ENCODE peak calls at places on chromosomes 16 and 17, in six cellular contexts. F is A549, O is GM12878, G is K562, N is HepG2, M is NB4. P is an unnamed sample.

GRCh38 chr16:57801098-57801855 is 1.0 kb downstream of the KIFC3 start:
- DNase-seq in G (no peak), M (peak; percentile 72), F (peak; percentile 62), N (no peak), O (no peak), P (peak; percentile 52)

GRCh38 chr17:5668557-5669138 is 84.3 kb upstream of the NLRP1 start:
- DNase-seq in F (no peak), N (no peak), O (no peak), G (no peak), M (no peak), P (no peak)

GRCh38 chr16:78321611-78322010 is 222.2 kb downstream of the WWOX start:
- DNase-seq in N (no peak), G (no peak), F (no peak), O (no peak), M (no peak), P (no peak)

GRCh38 chr17:13851889-13852288 is 217.4 kb upstream of the COX10 start:
- DNase-seq in F (no peak), M (no peak), G (no peak), O (no peak), N (no peak), P (no peak)

GRCh38 chr16:19114359-19115147 is 789 bp downstream of the ITPRIPL2 start:
- DNase-seq in F (peak; percentile 54), G (peak; percentile 23), M (no peak), O (no peak), N (no peak), P (peak; percentile 79)

GRCh38 chr17:35192708-35193107 is 1.5 kb downstream of the SLC35G3 start:
- DNase-seq in N (no peak), M (no peak), F (no peak), G (no peak), O (no peak), P (no peak)

GRCh38 chr17:60224064-60224463 is 74.3 kb downstream of the CA4 start:
- DNase-seq in F (no peak), O (no peak), N (no peak), G (no peak), M (no peak), P (peak; percentile 28)

GRCh38 chr17:68821860-68822693 is 133.1 kb downstream of the ABCA8 start:
- DNase-seq in O (no peak), N (peak; percentile 99), F (peak; percentile 77), G (no peak), M (no peak), P (peak; percentile 91)

GRCh38 chr17:53628011-53628410 is 194.7 kb upstream of the KIF2B start:
- DNase-seq in N (no peak), M (no peak), G (no peak), O (no peak), F (no peak), P (no peak)

GRCh38 chr17:48644159-48644558 is 18.0 kb upstream of the HOXB9 start:
- DNase-seq in G (no peak), M (no peak), F (no peak), N (no peak), O (no peak), P (no peak)

GRCh38 chr17:47935961-47936360 is 5.4 kb upstream of the PNPO start:
- DNase-seq in M (no peak), N (no peak), O (no peak), G (peak; percentile 72), F (peak; percentile 75), P (peak; percentile 14)

GRCh38 chr17:17313350-17313991 is 10.3 kb downstream of the NT5M start:
- DNase-seq in F (peak; percentile 85), O (no peak), N (peak; percentile 67), G (peak; percentile 31), M (peak; percentile 62), P (peak; percentile 16)

GRCh38 chr17:50353600-50354195 is 7.8 kb downstream of the XYLT2 start:
- DNase-seq in O (no peak), G (no peak), F (no peak), M (no peak), N (no peak), P (no peak)

GRCh38 chr16:84600343-84601229 is 17.3 kb downstream of the COTL1 start:
- DNase-seq in F (no peak), O (peak; percentile 91), N (no peak), M (peak; percentile 93), G (no peak), P (peak; percentile 21)

GRCh38 chr17:45147102-45147580 is 1.1 kb upstream of the HEXIM1 start:
- DNase-seq in M (peak; percentile 87), F (peak; percentile 66), O (no peak), N (no peak), G (no peak), P (peak; percentile 71)

GRCh38 chr17:17155568-17155967 is 50.6 kb downstream of the PLD6 start:
- DNase-seq in G (no peak), O (no peak), M (no peak), F (no peak), N (peak; percentile 9), P (no peak)

GRCh38 chr17:40244255-40244654 is 25.2 kb downstream of the WIPF2 start:
- DNase-seq in F (no peak), N (no peak), G (no peak), O (no peak), M (no peak), P (no peak)

GRCh38 chr16:70252355-70252988 is 732 bp upstream of the EXOSC6 start:
- DNase-seq in G (peak; percentile 51), F (peak; percentile 30), M (peak; percentile 56), N (no peak), O (no peak), P (no peak)

GRCh38 chr16:67917140-67917851 is 14.4 kb downstream of the CTRL start:
- DNase-seq in G (no peak), N (no peak), F (no peak), O (no peak), M (no peak), P (no peak)

GRCh38 chr17:2081564-2081963 is 26.7 kb downstream of the HIC1 start:
- DNase-seq in N (no peak), G (no peak), M (no peak), F (no peak), O (no peak), P (no peak)

GRCh38 chr17:59369026-59369724 is 37.7 kb downstream of the YPEL2 start:
- DNase-seq in G (no peak), O (no peak), M (no peak), F (no peak), N (no peak), P (no peak)

GRCh38 chr17:4900231-4901107 is 1.1 kb downstream of the C17orf107 start:
- DNase-seq in N (no peak), F (no peak), G (no peak), M (no peak), O (no peak), P (no peak)

GRCh38 chr16:50699345-50700159 is 6.1 kb downstream of the NOD2 start:
- DNase-seq in M (peak; percentile 81), O (no peak), G (no peak), F (no peak), N (peak; percentile 18), P (no peak)

DNA sequence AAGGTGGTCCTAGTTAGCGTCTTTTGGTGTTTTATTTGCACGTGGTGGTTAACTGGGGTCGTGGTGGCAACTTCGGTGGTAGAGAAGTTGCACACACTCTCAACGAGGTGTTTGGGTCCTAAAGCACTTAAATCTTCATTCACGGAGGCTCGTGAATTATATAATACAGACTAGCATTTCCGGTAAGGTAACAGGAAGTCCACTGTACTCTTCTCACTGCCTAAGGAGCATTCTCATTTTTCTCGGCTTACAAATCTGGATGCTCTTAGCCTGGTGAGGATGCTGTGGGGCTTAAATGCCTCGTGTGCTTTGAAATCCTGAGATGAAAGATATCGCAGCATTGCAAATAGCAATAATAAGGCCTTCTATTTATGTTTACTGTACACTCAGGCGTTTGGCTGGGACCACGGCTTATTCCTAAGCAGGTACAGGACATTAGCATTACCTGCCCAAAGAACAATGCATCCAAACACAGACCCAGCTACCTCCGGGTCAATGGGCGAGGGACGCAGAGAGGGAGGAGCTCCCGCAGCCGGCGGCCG is 974 bp downstream of the DNAJA2 start:
- DNase-seq in M (peak; percentile 63), O (no peak), N (peak; percentile 33), F (peak; percentile 56), G (no peak), P (peak; percentile 20)
- TF ChIP-seq MYC in M (no peak), O (no peak), N (no peak), F (no peak), G (no peak), P (no peak)

DNA sequence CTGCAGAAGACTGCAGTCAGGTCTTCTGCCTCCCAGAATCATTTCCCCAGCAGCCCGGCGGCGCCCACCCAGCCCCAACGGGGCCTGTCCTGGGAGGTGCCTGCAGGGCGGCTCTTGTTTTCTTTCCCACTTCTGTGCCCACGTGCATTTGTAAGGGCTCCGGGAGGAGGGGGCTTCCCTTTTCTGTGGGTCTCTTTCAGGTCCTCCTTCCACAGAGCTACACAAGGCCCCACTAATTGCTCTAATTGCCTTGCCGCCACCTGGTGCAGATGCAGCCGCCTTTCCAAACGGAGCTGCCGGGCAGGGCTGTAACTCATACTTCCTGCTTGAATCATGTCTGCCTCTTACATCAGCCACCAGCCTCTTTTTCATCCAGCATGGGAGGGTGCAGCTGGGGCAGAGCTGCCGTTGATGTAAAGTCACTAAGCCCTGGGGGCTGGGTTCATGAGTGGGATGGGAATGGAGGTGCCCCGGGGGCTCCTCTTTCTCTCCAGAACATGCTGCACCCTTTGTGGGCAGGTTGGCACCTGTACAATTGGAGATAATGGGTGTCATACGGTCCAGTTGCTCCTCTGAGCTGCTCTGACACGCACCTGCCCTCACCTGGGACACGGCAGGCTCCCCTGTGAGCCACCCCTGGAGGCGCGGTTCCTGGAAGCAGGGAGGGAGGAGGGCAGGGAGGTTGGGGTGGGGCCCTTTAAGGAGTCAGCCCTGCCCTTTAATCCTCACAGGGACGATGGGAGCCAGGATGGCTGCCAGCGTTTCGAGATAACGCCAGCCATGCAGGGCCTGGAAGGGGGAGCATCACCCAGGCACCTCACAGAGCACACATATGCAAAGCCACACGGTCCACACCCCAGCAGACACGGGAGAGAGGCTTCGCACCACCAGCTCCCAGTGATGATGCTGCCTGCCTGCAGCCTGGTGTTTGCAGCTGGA is 41.1 kb upstream of the KLHDC4 start:
- DNase-seq in O (no peak), M (peak; percentile 94), N (peak; percentile 61), F (peak; percentile 78), G (peak; percentile 40), P (peak; percentile 66)
- H3K4me3 ChIP-seq in O (peak overlapping the region; percentile 24), M (peak overlapping the region; percentile 64), N (peak overlapping the region; percentile 50), F (peak overlapping the region; percentile 31), G (no peak overlapping the region), P (no peak overlapping the region)

GRCh38 chr17:28045304-28045703 is 2.8 kb downstream of the NLK start:
- DNase-seq in M (no peak), O (no peak), F (no peak), G (no peak), N (no peak), P (no peak)
- TF ChIP-seq MYC in M (no peak), O (no peak), F (no peak), G (no peak), N (no peak), P (no peak)

GRCh38 chr17:66963521-66964082 is 905 bp upstream of the CACNG4 start:
- DNase-seq in O (no peak), F (no peak), N (no peak), G (no peak), M (no peak), P (no peak)

GRCh38 chr17:66964930-66965800 is 658 bp downstream of the CACNG4 start:
- DNase-seq in M (no peak), F (peak; percentile 81), O (no peak), G (peak; percentile 33), N (no peak), P (no peak)

GRCh38 chr17:66966529-66967418 is 2.3 kb downstream of the CACNG4 start:
- DNase-seq in G (no peak), O (no peak), F (no peak), M (no peak), N (no peak), P (no peak)

GRCh38 chr17:66965801-66966528 is 1.5 kb downstream of the CACNG4 start:
- DNase-seq in G (no peak), M (no peak), N (no peak), F (no peak), O (no peak), P (no peak)

GRCh38 chr17:66964083-66964771 is at the start of gene CACNG4:
- DNase-seq in G (peak; percentile 45), F (no peak), M (no peak), O (no peak), N (no peak), P (no peak)
- H3K4me3 ChIP-seq in G (no peak within 1 kb of the TSS), F (peak within 1 kb of the TSS; percentile 65), M (no peak within 1 kb of the TSS), O (no peak within 1 kb of the TSS), N (peak within 1 kb of the TSS; percentile 35), P (peak within 1 kb of the TSS; percentile 21)

P was measured in endothelial cell of umbilical vein.